ENCODE peak calls at places on chromosomes 4 and X, in nine cellular contexts. K is NCI-H2081 treated with DMSO at 0.1 percent for 48 hours; P is RWPE1; X is effector CD8-positive, alpha-beta T cell; E is coronary artery; Z is tibial artery; R is activated CD8-positive, alpha-beta memory T cell treated with anti-CD3 and anti-CD28 coated beads for 4 hours; Y is fibroblast of lung; N is fibroblast of mammary gland. H is an unnamed sample.

GRCh38 chr4:68368566-68369473 is 18.9 kb upstream of the YTHDC1 start:
- DNase-seq in K (no peak), P (peak; percentile 70), X (no peak), E (no peak), Z (no peak), R (no peak), Y (peak; percentile 31), N (peak; percentile 33), H (no peak)

GRCh38 chr4:32485976-32486375 is 1765.8 kb downstream of the PCDH7 start:
- DNase-seq in K (no peak), P (no peak), X (no peak), E (no peak), Z (no peak), R (no peak), Y (peak; percentile 7), N (no peak), H (no peak)

GRCh38 chr4:93199492-93199891 is 629.1 kb upstream of the ATOH1 start:
- DNase-seq in K (peak; percentile 30), P (peak; percentile 54), X (no peak), E (no peak), Z (no peak), R (no peak), Y (peak; percentile 65), N (peak; percentile 36), H (peak; percentile 17)

GRCh38 chrX:115013705-115014104 is 3.7 kb downstream of the IL13RA2 start:
- DNase-seq in K (no peak), P (peak; percentile 15), X (no peak), E (no peak), Z (no peak), R (no peak), Y (peak; percentile 67), N (peak; percentile 51), H (no peak)

GRCh38 chr4:56550642-56551041 is 45.1 kb downstream of the ARL9 start:
- DNase-seq in K (no peak), P (no peak), X (no peak), E (no peak), Z (no peak), R (no peak), Y (no peak), N (no peak), H (no peak)

GRCh38 chr4:38162240-38162784 is 202.1 kb downstream of the PTTG2 start:
- DNase-seq in K (no peak), P (peak; percentile 55), X (no peak), E (no peak), Z (no peak), R (no peak), Y (peak; percentile 85), N (peak; percentile 94), H (peak; percentile 49)

GRCh38 chr4:81638698-81639097 is 167.0 kb upstream of the RASGEF1B start:
- DNase-seq in K (no peak), P (no peak), X (no peak), E (no peak), Z (no peak), R (no peak), Y (no peak), N (no peak), H (no peak)

GRCh38 chrX:6898371-6898770 is 249.1 kb upstream of the STS start:
- DNase-seq in K (no peak), P (no peak), X (no peak), E (no peak), Z (no peak), R (no peak), Y (no peak), N (no peak), H (no peak)

GRCh38 chrX:136636121-136636520 is 11.8 kb upstream of the CD40LG start:
- DNase-seq in K (no peak), P (no peak), X (no peak), E (no peak), Z (no peak), R (no peak), Y (no peak), N (no peak), H (no peak)

GRCh38 chr4:101018836-101019235 is 328.5 kb downstream of the PPP3CA start:
- DNase-seq in K (no peak), P (no peak), X (no peak), E (no peak), Z (no peak), R (no peak), Y (no peak), N (no peak), H (no peak)

GRCh38 chrX:110037181-110037580 is 34.3 kb downstream of the TMEM164 start:
- DNase-seq in K (no peak), P (peak; percentile 5), X (no peak), E (no peak), Z (no peak), R (no peak), Y (no peak), N (peak; percentile 34), H (no peak)

GRCh38 chrX:98379134-98379533 is 1495.4 kb downstream of the RPA4 start:
- DNase-seq in K (no peak), P (no peak), X (no peak), E (no peak), Z (no peak), R (no peak), Y (no peak), N (no peak), H (no peak)

GRCh38 chr4:124484008-124484407 is 228.5 kb downstream of the ANKRD50 start:
- DNase-seq in K (no peak), P (no peak), X (no peak), E (no peak), Z (no peak), R (no peak), Y (no peak), N (no peak), H (no peak)

GRCh38 chr4:9933184-9933583 is 88.1 kb downstream of the SLC2A9 start:
- DNase-seq in K (no peak), P (no peak), X (no peak), E (no peak), Z (no peak), R (no peak), Y (no peak), N (no peak), H (no peak)

GRCh38 chrX:121109986-121110385 is 62.6 kb downstream of the GLUD2 start:
- DNase-seq in K (no peak), P (no peak), X (no peak), E (no peak), Z (no peak), R (no peak), Y (no peak), N (no peak), H (no peak)

GRCh38 chrX:72108666-72109065 is 23.0 kb downstream of the RTL5 start:
- DNase-seq in K (no peak), P (no peak), X (no peak), E (no peak), Z (no peak), R (no peak), Y (no peak), N (no peak), H (no peak)

GRCh38 chr4:48043504-48043903 is 26.9 kb downstream of the NIPAL1 start:
- DNase-seq in K (no peak), P (no peak), X (no peak), E (no peak), Z (no peak), R (no peak), Y (no peak), N (no peak), H (no peak)

GRCh38 chrX:33592398-33592797 is 381.0 kb upstream of the DMD start:
- DNase-seq in K (no peak), P (no peak), X (no peak), E (no peak), Z (no peak), R (no peak), Y (no peak), N (no peak), H (no peak)

GRCh38 chrX:20205927-20206708 is 60.6 kb downstream of the RPS6KA3 start:
- DNase-seq in K (no peak), P (no peak), X (no peak), E (no peak), Z (no peak), R (no peak), Y (no peak), N (no peak), H (no peak)